ENCODE peak calls at places on chromosomes 5 and 9, in six cellular contexts. N is uterus; M is CD8-positive, alpha-beta memory T cell; I is WERI-Rb-1; Y is A673; D is sigmoid colon. E is an unnamed sample.

GRCh38 chr5:129904667-129905466 is 602 bp downstream of the CHSY3 start:
- DNase-seq in N (peak; percentile 19), M (no peak), I (peak; percentile 15), Y (no peak), D (peak; percentile 64), E (peak; percentile 7)

GRCh38 chr5:180343110-180343845 is 9.9 kb downstream of the GFPT2 start:
- DNase-seq in N (peak; percentile 47), M (no peak), I (no peak), Y (peak; percentile 9), D (peak; percentile 65), E (no peak)

GRCh38 chr5:53249529-53249928 is 140.0 kb upstream of the MOCS2 start:
- DNase-seq in N (no peak), M (no peak), I (no peak), Y (no peak), D (peak; percentile 65), E (no peak)

GRCh38 chr5:66615136-66615535 is 18.9 kb downstream of the MAST4 start:
- DNase-seq in N (no peak), M (no peak), I (no peak), Y (no peak), D (no peak), E (no peak)

GRCh38 chr9:136847065-136847826 is 2.0 kb upstream of the PHPT1 start:
- DNase-seq in N (no peak), M (no peak), I (peak; percentile 71), Y (peak; percentile 83), D (no peak), E (peak; percentile 81)

GRCh38 chr5:170006016-170006415 is 25.7 kb upstream of the INSYN2B start:
- DNase-seq in N (no peak), M (no peak), I (no peak), Y (no peak), D (no peak), E (no peak)

GRCh38 chr5:135400866-135401265 is 1.8 kb upstream of the MACROH2A1 start:
- DNase-seq in N (no peak), M (no peak), I (peak; percentile 59), Y (no peak), D (no peak), E (no peak)

GRCh38 chr5:983568-983967 is 25.0 kb upstream of the NKD2 start:
- DNase-seq in N (no peak), M (no peak), I (no peak), Y (no peak), D (no peak), E (no peak)

GRCh38 chr5:41511241-41511640 is 840 bp upstream of the PLCXD3 start:
- DNase-seq in N (no peak), M (no peak), I (no peak), Y (no peak), D (no peak), E (no peak)

GRCh38 chr9:19934301-19934868 is 145.5 kb upstream of the SLC24A2 start:
- DNase-seq in N (no peak), M (no peak), I (no peak), Y (no peak), D (no peak), E (peak; percentile 34)

GRCh38 chr9:19517202-19517942 is 108.6 kb downstream of the ACER2 start:
- DNase-seq in N (no peak), M (no peak), I (peak; percentile 56), Y (peak; percentile 1), D (no peak), E (no peak)

GRCh38 chr5:140986117-140986521 is 19.8 kb downstream of the PCDHAC2 start:
- DNase-seq in N (no peak), M (no peak), I (no peak), Y (peak; percentile 78), D (no peak), E (no peak)

GRCh38 chr5:958701-959571 is 49.7 kb upstream of the NKD2 start:
- DNase-seq in N (peak; percentile 83), M (no peak), I (no peak), Y (no peak), D (no peak), E (peak; percentile 9)

GRCh38 chr5:27702339-27702820 is 664.0 kb upstream of the CDH9 start:
- DNase-seq in N (no peak), M (no peak), I (peak; percentile 38), Y (peak; percentile 52), D (no peak), E (no peak)

GRCh38 chr5:181243020-181243520 is 636 bp downstream of the RACK1 start:
- DNase-seq in N (no peak), M (no peak), I (no peak), Y (no peak), D (peak; percentile 73), E (no peak)

GRCh38 chr9:112091805-112092204 is 83.3 kb downstream of the SUSD1 start:
- DNase-seq in N (no peak), M (no peak), I (peak; percentile 36), Y (peak; percentile 52), D (no peak), E (no peak)

GRCh38 chr5:132779961-132780360 is 2.9 kb upstream of the SEPTIN8 start:
- DNase-seq in N (no peak), M (no peak), I (no peak), Y (no peak), D (no peak), E (no peak)

GRCh38 chr9:129810116-129810515 is 7.1 kb downstream of the TOR1B start:
- DNase-seq in N (no peak), M (no peak), I (no peak), Y (no peak), D (no peak), E (no peak)

GRCh38 chr9:113495555-113495954 is 32.0 kb downstream of the RGS3 start:
- DNase-seq in N (no peak), M (no peak), I (no peak), Y (no peak), D (no peak), E (no peak)

GRCh38 chr5:154523704-154524103 is 45.7 kb upstream of the HAND1 start:
- DNase-seq in N (no peak), M (no peak), I (peak; percentile 88), Y (no peak), D (no peak), E (peak; percentile 18)

GRCh38 chr5:132464155-132464939 is 26.2 kb downstream of the IRF1 start:
- DNase-seq in N (peak; percentile 13), M (no peak), I (peak; percentile 41), Y (peak; percentile 80), D (peak; percentile 66), E (no peak)

GRCh38 chr5:106853266-106853665 is 817.5 kb downstream of the EFNA5 start:
- DNase-seq in N (no peak), M (no peak), I (no peak), Y (no peak), D (no peak), E (no peak)

GRCh38 chr5:111734013-111734412 is 23.0 kb downstream of the NREP start:
- DNase-seq in N (no peak), M (no peak), I (peak; percentile 37), Y (no peak), D (no peak), E (no peak)

GRCh38 chr5:8058626-8059180 is 189.8 kb downstream of the MTRR start:
- DNase-seq in N (no peak), M (no peak), I (no peak), Y (no peak), D (no peak), E (no peak)

GRCh38 chr9:92029553-92029952 is 79.5 kb upstream of the ROR2 start:
- DNase-seq in N (no peak), M (no peak), I (no peak), Y (no peak), D (no peak), E (no peak)

GRCh38 chr5:53430618-53431252 is 49.7 kb upstream of the FST start:
- DNase-seq in N (no peak), M (no peak), I (no peak), Y (peak; percentile 24), D (no peak), E (no peak)

GRCh38 chr5:101605700-101606099 is 690.4 kb downstream of the SLCO4C1 start:
- DNase-seq in N (no peak), M (no peak), I (no peak), Y (no peak), D (no peak), E (no peak)

GRCh38 chr9:91037511-91038482 is 236.2 kb downstream of the SYK start:
- DNase-seq in N (peak; percentile 78), M (no peak), I (no peak), Y (no peak), D (peak; percentile 89), E (no peak)

GRCh38 chr9:114691956-114692295 is 9.9 kb upstream of the TEX48 start:
- DNase-seq in N (no peak), M (no peak), I (no peak), Y (no peak), D (no peak), E (no peak)

GRCh38 chr9:21589344-21590056 is 107.4 kb upstream of the IFNE start:
- DNase-seq in N (no peak), M (no peak), I (no peak), Y (no peak), D (no peak), E (no peak)
- H3K4me3 ChIP-seq in N (no peak overlapping the region), M (no peak overlapping the region), I (no peak overlapping the region), Y (no peak overlapping the region), D (no peak overlapping the region), E (no peak overlapping the region)

DNA sequence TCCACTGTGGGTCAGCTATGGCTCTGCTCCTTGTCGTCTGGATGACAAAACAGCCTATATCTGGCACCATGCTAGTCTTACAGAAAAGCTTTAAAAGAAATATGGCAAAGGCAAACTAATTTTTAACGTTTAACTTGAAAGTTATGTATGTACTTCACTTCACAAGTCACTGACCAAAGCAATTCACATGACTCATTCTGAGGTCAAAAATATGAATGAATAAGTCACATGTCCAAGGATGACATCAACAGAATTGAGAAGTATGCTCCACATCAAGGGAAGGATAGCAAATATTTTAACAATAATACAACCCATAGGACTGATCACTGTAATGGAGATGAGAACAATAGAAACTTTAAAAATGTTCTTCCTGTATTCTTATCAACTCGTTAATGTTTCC is 1072.6 kb upstream of the NUDT12 start:
- DNase-seq in N (no peak), M (no peak), I (no peak), Y (no peak), D (no peak), E (no peak)
- H3K36me3 ChIP-seq in N (no peaks in the 10 kb centered on the region), M (no peaks in the 10 kb centered on the region), I (no peaks in the 10 kb centered on the region), Y (no peaks in the 10 kb centered on the region), D (no peaks in the 10 kb centered on the region), E (no peaks in the 10 kb centered on the region)

GRCh38 chr9:127773981-127774380 is 4.5 kb downstream of the SH2D3C start:
- DNase-seq in N (no peak), M (no peak), I (no peak), Y (no peak), D (no peak), E (no peak)

GRCh38 chr9:127778280-127779135 is at the start of gene SH2D3C:
- DNase-seq in N (no peak), M (no peak), I (no peak), Y (no peak), D (no peak), E (peak; percentile 77)

GRCh38 chr9:127776919-127777280 is 1.6 kb downstream of the SH2D3C start:
- DNase-seq in N (no peak), M (no peak), I (no peak), Y (no peak), D (no peak), E (no peak)

GRCh38 chr9:127777368-127777960 is 1.0 kb downstream of the SH2D3C start:
- DNase-seq in N (no peak), M (no peak), I (no peak), Y (no peak), D (no peak), E (no peak)

GRCh38 chr9:127776195-127776918 is 2.1 kb downstream of the SH2D3C start:
- DNase-seq in N (no peak), M (peak; percentile 61), I (peak; percentile 55), Y (peak; percentile 50), D (no peak), E (no peak)
- H3K4me3 ChIP-seq in N (no peak overlapping the region), M (peak overlapping the region; percentile 68), I (no peak overlapping the region), Y (no peak overlapping the region), D (no peak overlapping the region), E (peak overlapping the region; percentile 52)

GRCh38 chr5:139301766-139302499 is 8.4 kb downstream of the MATR3 start:
- DNase-seq in N (no peak), M (no peak), I (no peak), Y (no peak), D (no peak), E (no peak)
- H3K36me3 ChIP-seq in N (no peaks in the 10 kb centered on the region), M (no peaks in the 10 kb centered on the region), I (peaks cover 45% of the 10 kb centered on the region), Y (peaks cover 5% of the 10 kb centered on the region), D (no peaks in the 10 kb centered on the region), E (no peaks in the 10 kb centered on the region)